ENCODE peak calls at places on chromosomes 7 and 10, in four cellular contexts. M is T-helper 2 cell, U is HEK293T, K is amniotic stem cell. V is an unnamed sample.

GRCh38 chr10:24706479-24707118 is 17.1 kb downstream of the ARHGAP21 start:
- DNase-seq in M (peak), U (peak), K (peak), V (no peak)

GRCh38 chr7:134720091-134720935 is 59.1 kb upstream of the CALD1 start:
- DNase-seq in M (no peak), U (no peak), K (no peak), V (no peak)

GRCh38 chr7:128781126-128781525 is 5.5 kb upstream of the OPN1SW start:
- DNase-seq in M (no peak), U (no peak), K (no peak), V (no peak)

GRCh38 chr10:86954681-86955500 is 2.5 kb downstream of the MMRN2 start:
- DNase-seq in M (no peak), U (no peak), K (no peak), V (no peak)

GRCh38 chr10:106566871-106567270 is 597.6 kb downstream of the SORCS1 start:
- DNase-seq in M (no peak), U (no peak), K (no peak), V (no peak)

GRCh38 chr10:34771106-34771505 is 44.0 kb downstream of the PARD3 start:
- DNase-seq in M (no peak), U (no peak), K (no peak), V (no peak)

GRCh38 chr7:129327076-129327475 is 102.2 kb downstream of the AHCYL2 start:
- DNase-seq in M (no peak), U (no peak), K (no peak), V (no peak)

GRCh38 chr7:77537136-77537594 is at the start of gene PTPN12:
- DNase-seq in M (no peak), U (peak), K (no peak), V (peak)